ENCODE peak calls at places on chromosomes 5 and 9, in five cellular contexts. D, J, L, E and Q are unnamed samples.

GRCh38 chr5:76456258-76456657 is 53.2 kb downstream of the IQGAP2 start:
- DNase-seq in J (no peak), L (no peak), E (no peak), D (no peak), Q (no peak)

GRCh38 chr5:127586371-127586770 is 62.5 kb upstream of the CTXN3 start:
- DNase-seq in J (no peak), D (no peak), E (no peak), L (no peak), Q (no peak)

GRCh38 chr5:63959177-63959982 is 2.9 kb downstream of the HTR1A start:
- DNase-seq in E (no peak), J (no peak), D (peak), L (no peak), Q (peak)

GRCh38 chr9:125747765-125748510 is 765 bp downstream of the PBX3 start:
- DNase-seq in D (peak), J (peak), L (peak), E (no peak), Q (peak)

GRCh38 chr5:21810737-21811316 is 1042.3 kb downstream of the CDH12 start:
- DNase-seq in J (no peak), L (no peak), D (no peak), E (no peak), Q (no peak)

GRCh38 chr9:27714388-27714787 is 141.1 kb upstream of the C9orf72 start:
- DNase-seq in D (no peak), E (no peak), J (no peak), L (no peak), Q (no peak)

GRCh38 chr9:108478871-108479332 is 376.9 kb downstream of the ACTL7B start:
- DNase-seq in E (no peak), J (no peak), D (no peak), L (no peak), Q (no peak)

GRCh38 chr9:95570150-95570549 is 53.4 kb upstream of the PTCH1 start:
- DNase-seq in J (no peak), E (no peak), D (no peak), L (no peak), Q (no peak)

GRCh38 chr5:74017786-74018211 is 391.8 kb downstream of the ARHGEF28 start:
- DNase-seq in J (no peak), L (no peak), D (no peak), E (no peak), Q (no peak)

GRCh38 chr9:16450578-16450977 is 419.9 kb downstream of the BNC2 start:
- DNase-seq in D (no peak), L (no peak), J (no peak), E (no peak), Q (no peak)

GRCh38 chr5:152290181-152290580 is 114.9 kb downstream of the NMUR2 start:
- DNase-seq in E (no peak), L (no peak), J (no peak), D (no peak), Q (no peak)

GRCh38 chr5:135213466-135214239 is 179.6 kb upstream of the PITX1 start:
- DNase-seq in J (no peak), D (no peak), E (peak), L (no peak), Q (peak)

GRCh38 chr5:74587300-74587699 is 53.2 kb downstream of the ENC1 start:
- DNase-seq in J (no peak), L (no peak), D (no peak), E (no peak), Q (no peak)

GRCh38 chr9:37426846-37427245 is 4.3 kb downstream of the GRHPR start:
- DNase-seq in E (no peak), J (no peak), L (no peak), D (no peak), Q (no peak)

GRCh38 chr5:142197098-142197497 is 88.5 kb downstream of the NDFIP1 start:
- DNase-seq in E (no peak), L (no peak), J (no peak), D (no peak), Q (no peak)

GRCh38 chr5:88686743-88687142 is 196.2 kb downstream of the MEF2C start:
- DNase-seq in E (no peak), D (no peak), J (no peak), L (no peak), Q (no peak)

GRCh38 chr5:1788828-1789227 is 10.8 kb downstream of the MRPL36 start:
- DNase-seq in E (peak), D (no peak), L (no peak), J (no peak), Q (no peak)

GRCh38 chr5:142888469-142889085 is 118.4 kb downstream of the ARHGAP26 start:
- DNase-seq in J (no peak), L (no peak), D (no peak), E (no peak), Q (no peak)

GRCh38 chr5:34564706-34565235 is 91.4 kb upstream of the RAI14 start:
- DNase-seq in L (no peak), D (no peak), E (no peak), J (no peak), Q (no peak)

GRCh38 chr9:4489919-4490704 is at the start of gene SLC1A1:
- DNase-seq in L (peak), D (peak), J (peak), E (peak), Q (no peak)

GRCh38 chr5:130324953-130325671 is 420.8 kb downstream of the CHSY3 start:
- DNase-seq in J (no peak), E (no peak), L (no peak), D (no peak), Q (no peak)

DNA sequence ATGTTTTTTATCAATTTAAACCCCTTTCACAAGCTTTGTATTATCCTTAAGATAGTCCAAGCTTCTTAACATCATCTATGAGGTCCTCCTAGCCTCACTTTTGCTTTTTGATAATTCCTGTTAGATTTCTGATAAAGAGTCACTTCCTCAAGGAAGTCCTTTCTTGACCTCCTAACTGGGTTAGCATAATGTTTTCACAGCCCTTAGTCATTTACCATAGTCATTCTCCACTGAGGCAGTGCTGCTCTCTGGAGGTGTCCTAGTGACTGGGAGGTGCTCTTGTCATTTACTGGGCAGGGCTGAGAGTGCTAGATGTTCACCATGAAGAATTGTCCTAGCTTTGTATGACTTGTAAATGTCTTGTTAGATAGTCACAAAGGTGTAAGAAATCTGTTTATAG is 26.4 kb downstream of the TNPO1 start:
- DNase-seq in J (no peak), L (no peak), E (no peak), D (no peak), Q (no peak)
- TF ChIP-seq CTCF in J (no peak), L (no peak), E (no peak), D (no peak), Q (no peak)

DNA sequence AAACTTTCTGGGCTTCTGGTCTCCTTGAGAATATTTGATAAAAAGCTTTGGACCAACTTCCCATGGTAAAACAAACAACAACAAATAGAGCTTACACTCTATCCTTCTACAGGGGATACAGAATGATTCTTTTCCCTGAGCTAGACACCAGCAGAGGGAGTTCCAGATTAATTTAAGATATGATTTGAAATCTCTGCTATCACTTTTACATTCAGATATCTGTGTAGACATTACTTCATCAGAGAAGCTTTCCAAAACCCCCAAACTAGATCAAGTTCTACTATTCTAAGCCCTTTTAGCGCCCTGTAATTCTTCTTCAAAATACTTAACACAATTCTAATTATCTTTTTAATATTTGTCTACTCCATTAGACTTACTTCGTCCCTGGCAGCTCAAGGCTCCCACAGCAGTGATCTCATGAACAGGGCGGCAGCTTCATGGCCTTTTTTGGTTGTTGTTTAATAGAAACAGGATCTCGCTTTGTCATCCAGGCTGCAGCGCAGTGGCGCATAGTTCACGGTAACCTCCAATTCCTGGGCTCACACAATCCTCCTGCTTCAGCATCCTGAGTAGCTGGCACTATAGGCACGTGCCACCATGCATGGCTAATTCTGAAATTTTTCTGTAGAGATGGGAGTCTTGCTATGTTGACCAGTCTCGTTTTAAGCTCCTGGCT is 938 bp upstream of the GALNT12 start:
- DNase-seq in J (no peak), L (no peak), D (no peak), E (no peak), Q (no peak)
- TF ChIP-seq CTCF in J (no peak), L (no peak), D (no peak), E (no peak), Q (peak)

DNA sequence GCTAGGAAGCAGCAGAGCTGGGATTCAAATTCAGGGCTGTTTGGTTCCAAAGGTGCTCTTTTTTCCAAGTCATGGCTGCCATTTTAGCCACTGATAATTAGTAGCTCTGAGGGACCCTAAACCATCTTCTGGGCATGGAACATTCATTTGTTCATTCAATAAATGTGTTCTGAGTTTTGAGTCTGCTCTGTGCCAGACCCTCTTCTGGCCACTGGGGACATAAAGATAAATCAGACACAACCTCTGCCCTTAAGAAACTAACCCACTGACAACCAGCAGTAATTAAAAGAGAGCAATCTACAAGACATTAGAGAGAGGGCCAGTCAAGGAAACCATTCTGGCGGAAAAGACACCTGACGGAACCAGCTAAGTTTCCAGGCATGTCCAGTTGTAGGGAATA is 2.0 kb upstream of the CPEB4 start:
- DNase-seq in L (no peak), J (no peak), D (no peak), E (no peak), Q (no peak)
- TF ChIP-seq CTCF in L (no peak), J (no peak), D (no peak), E (no peak), Q (peak)

GRCh38 chr9:111631071-111631971 is at the start of gene DNAJC25:
- DNase-seq in L (peak), E (peak), J (peak), D (peak), Q (peak)
- TF ChIP-seq CTCF in L (no peak), E (no peak), J (no peak), D (no peak), Q (peak)